ENCODE peak calls at places on chromosomes 13 and 19, in six cellular contexts. One of them, this sample, is unnamed.

GRCh38 chr13:25766576-25766975 is 285.2 kb downstream of the SHISA2 start:
- DNase-seq in heart right ventricle: no peak
- DNase-seq in CD8-positive, alpha-beta T cell: no peak
- DNase-seq in brain microvascular endothelial cell: no peak
- DNase-seq in C1 segment of cervical spinal cord: no peak
- DNase-seq in effector memory CD8-positive, alpha-beta T cell: no peak
- DNase-seq in this sample: no peak

GRCh38 chr19:4879041-4879440 is 11.6 kb upstream of the PLIN3 start:
- DNase-seq in heart right ventricle: no peak
- DNase-seq in CD8-positive, alpha-beta T cell: no peak
- DNase-seq in brain microvascular endothelial cell: no peak
- DNase-seq in C1 segment of cervical spinal cord: no peak
- DNase-seq in effector memory CD8-positive, alpha-beta T cell: no peak
- DNase-seq in this sample: no peak

GRCh38 chr19:32675720-32676185 is at the start of gene RGS9BP:
- DNase-seq in heart right ventricle: peak
- DNase-seq in CD8-positive, alpha-beta T cell: peak
- DNase-seq in brain microvascular endothelial cell: peak
- DNase-seq in C1 segment of cervical spinal cord: peak
- DNase-seq in effector memory CD8-positive, alpha-beta T cell: peak
- DNase-seq in this sample: peak

GRCh38 chr19:45173816-45174215 is 4.2 kb downstream of the TRAPPC6A start:
- DNase-seq in heart right ventricle: no peak
- DNase-seq in CD8-positive, alpha-beta T cell: no peak
- DNase-seq in brain microvascular endothelial cell: no peak
- DNase-seq in C1 segment of cervical spinal cord: no peak
- DNase-seq in effector memory CD8-positive, alpha-beta T cell: no peak
- DNase-seq in this sample: no peak

GRCh38 chr13:68535329-68535728 is 1305.2 kb upstream of the PCDH9 start:
- DNase-seq in heart right ventricle: no peak
- DNase-seq in CD8-positive, alpha-beta T cell: no peak
- DNase-seq in brain microvascular endothelial cell: no peak
- DNase-seq in C1 segment of cervical spinal cord: no peak
- DNase-seq in effector memory CD8-positive, alpha-beta T cell: no peak
- DNase-seq in this sample: no peak

GRCh38 chr13:79679334-79679733 is 198.4 kb downstream of the NDFIP2 start:
- DNase-seq in heart right ventricle: peak
- DNase-seq in CD8-positive, alpha-beta T cell: no peak
- DNase-seq in brain microvascular endothelial cell: peak
- DNase-seq in C1 segment of cervical spinal cord: no peak
- DNase-seq in effector memory CD8-positive, alpha-beta T cell: peak
- DNase-seq in this sample: peak

GRCh38 chr13:65959305-65959704 is 1270.8 kb downstream of the PCDH9 start:
- DNase-seq in heart right ventricle: no peak
- DNase-seq in CD8-positive, alpha-beta T cell: no peak
- DNase-seq in brain microvascular endothelial cell: no peak
- DNase-seq in C1 segment of cervical spinal cord: no peak
- DNase-seq in effector memory CD8-positive, alpha-beta T cell: no peak
- DNase-seq in this sample: no peak

GRCh38 chr19:6677924-6678689 is 8.1 kb upstream of the TNFSF14 start:
- DNase-seq in heart right ventricle: no peak
- DNase-seq in CD8-positive, alpha-beta T cell: peak
- DNase-seq in brain microvascular endothelial cell: no peak
- DNase-seq in C1 segment of cervical spinal cord: no peak
- DNase-seq in effector memory CD8-positive, alpha-beta T cell: peak
- DNase-seq in this sample: no peak

GRCh38 chr13:90502143-90502542 is 845.3 kb upstream of the MIR17HG start:
- DNase-seq in heart right ventricle: peak
- DNase-seq in CD8-positive, alpha-beta T cell: no peak
- DNase-seq in brain microvascular endothelial cell: no peak
- DNase-seq in C1 segment of cervical spinal cord: no peak
- DNase-seq in effector memory CD8-positive, alpha-beta T cell: no peak
- DNase-seq in this sample: no peak

GRCh38 chr13:24693862-24694471 is 13.8 kb downstream of the ATP12A start:
- DNase-seq in heart right ventricle: peak
- DNase-seq in CD8-positive, alpha-beta T cell: no peak
- DNase-seq in brain microvascular endothelial cell: peak
- DNase-seq in C1 segment of cervical spinal cord: no peak
- DNase-seq in effector memory CD8-positive, alpha-beta T cell: no peak
- DNase-seq in this sample: no peak

GRCh38 chr13:111865826-111866225 is 201.1 kb upstream of the SOX1 start:
- DNase-seq in heart right ventricle: no peak
- DNase-seq in CD8-positive, alpha-beta T cell: no peak
- DNase-seq in brain microvascular endothelial cell: no peak
- DNase-seq in C1 segment of cervical spinal cord: no peak
- DNase-seq in effector memory CD8-positive, alpha-beta T cell: no peak
- DNase-seq in this sample: no peak

GRCh38 chr19:17841810-17842662 is 5.7 kb downstream of the JAK3 start:
- DNase-seq in heart right ventricle: peak
- DNase-seq in CD8-positive, alpha-beta T cell: no peak
- DNase-seq in brain microvascular endothelial cell: peak
- DNase-seq in C1 segment of cervical spinal cord: no peak
- DNase-seq in effector memory CD8-positive, alpha-beta T cell: no peak
- DNase-seq in this sample: peak